ENCODE peak calls at places on chromosomes 3 and 15, in six cellular contexts. N, E, Z, H, D and F are unnamed samples.

GRCh38 chr3:1855836-1856235 is 242.8 kb upstream of the CNTN4 start:
- DNase-seq in E (no peak), D (no peak), Z (no peak), N (no peak), H (no peak), F (no peak)

GRCh38 chr3:55650011-55650410 is 162.9 kb upstream of the WNT5A start:
- DNase-seq in N (no peak), E (no peak), D (no peak), H (no peak), Z (no peak), F (no peak)

GRCh38 chr3:160127308-160127707 is 97.9 kb upstream of the C3orf80 start:
- DNase-seq in E (no peak), N (no peak), D (no peak), Z (no peak), H (no peak), F (no peak)

GRCh38 chr3:10442151-10442795 is 63.1 kb downstream of the ATP2B2 start:
- DNase-seq in E (no peak), Z (no peak), N (no peak), D (no peak), H (no peak), F (no peak)

GRCh38 chr3:24401811-24402185 is 92.9 kb downstream of the THRB start:
- DNase-seq in D (no peak), N (no peak), H (no peak), E (no peak), Z (no peak), F (no peak)

GRCh38 chr15:92231461-92231860 is 162.2 kb upstream of the ST8SIA2 start:
- DNase-seq in Z (no peak), D (no peak), E (no peak), N (no peak), H (no peak), F (no peak)

GRCh38 chr3:45679805-45680204 is 9.4 kb upstream of the SACM1L start:
- DNase-seq in Z (no peak), N (no peak), E (no peak), D (no peak), H (no peak), F (no peak)

GRCh38 chr3:186032321-186032720 is 76.6 kb downstream of the ETV5 start:
- DNase-seq in D (no peak), N (no peak), Z (no peak), H (no peak), E (no peak), F (no peak)

GRCh38 chr3:150022406-150023238 is 51.9 kb upstream of the PFN2 start:
- DNase-seq in D (no peak), E (no peak), Z (no peak), N (no peak), H (no peak), F (no peak)

GRCh38 chr15:90478981-90479481 is 50.7 kb upstream of the CRTC3 start:
- DNase-seq in N (no peak), Z (no peak), H (no peak), E (no peak), D (no peak), F (no peak)

GRCh38 chr3:138397983-138398382 is 36.4 kb upstream of the ESYT3 start:
- DNase-seq in Z (no peak), H (no peak), E (no peak), D (no peak), N (peak), F (no peak)

GRCh38 chr3:167813169-167814123 is 77.9 kb downstream of the SERPINI1 start:
- DNase-seq in H (no peak), D (no peak), N (no peak), Z (no peak), E (peak), F (no peak)

GRCh38 chr15:58190419-58190818 is 52.2 kb downstream of the AQP9 start:
- DNase-seq in D (no peak), H (no peak), N (no peak), Z (no peak), E (no peak), F (no peak)

GRCh38 chr3:133773732-133774131 is 27.5 kb downstream of the TF start:
- DNase-seq in N (no peak), E (no peak), H (no peak), D (no peak), Z (no peak), F (no peak)

GRCh38 chr3:49903451-49904424 is at the start of gene MST1R:
- DNase-seq in N (peak), Z (peak), E (no peak), H (peak), D (peak), F (peak)

GRCh38 chr15:90701880-90702630 is 15.1 kb upstream of the BLM start:
- DNase-seq in E (peak), N (no peak), D (no peak), H (peak), Z (no peak), F (no peak)

GRCh38 chr3:155701882-155702465 is 42.9 kb downstream of the PLCH1 start:
- DNase-seq in H (peak), E (no peak), N (no peak), Z (no peak), D (no peak), F (no peak)

GRCh38 chr3:149273096-149273751 is 51.6 kb upstream of the CP start:
- DNase-seq in N (peak), D (no peak), H (peak), Z (no peak), E (peak), F (no peak)

GRCh38 chr3:13145131-13145825 is 72.0 kb upstream of the IQSEC1 start:
- DNase-seq in Z (peak), N (peak), D (no peak), H (no peak), E (peak), F (no peak)

GRCh38 chr3:122612706-122613105 is 35.3 kb downstream of the PARP15 start:
- DNase-seq in N (no peak), D (no peak), Z (no peak), H (no peak), E (no peak), F (no peak)

GRCh38 chr15:51319539-51319938 is 18.9 kb downstream of the CYP19A1 start:
- DNase-seq in E (no peak), Z (no peak), D (no peak), N (peak), H (no peak), F (no peak)

GRCh38 chr15:70091649-70092461 is 5.9 kb downstream of the TLE3 start:
- DNase-seq in N (no peak), D (no peak), H (no peak), E (no peak), Z (no peak), F (no peak)

GRCh38 chr15:67783303-67783702 is 42.0 kb upstream of the SKOR1 start:
- DNase-seq in Z (no peak), H (no peak), N (no peak), D (peak), E (peak), F (no peak)
- TF ChIP-seq CTCF in Z (no peak), H (no peak), N (no peak), D (peak), E (peak), F (no peak)

DNA sequence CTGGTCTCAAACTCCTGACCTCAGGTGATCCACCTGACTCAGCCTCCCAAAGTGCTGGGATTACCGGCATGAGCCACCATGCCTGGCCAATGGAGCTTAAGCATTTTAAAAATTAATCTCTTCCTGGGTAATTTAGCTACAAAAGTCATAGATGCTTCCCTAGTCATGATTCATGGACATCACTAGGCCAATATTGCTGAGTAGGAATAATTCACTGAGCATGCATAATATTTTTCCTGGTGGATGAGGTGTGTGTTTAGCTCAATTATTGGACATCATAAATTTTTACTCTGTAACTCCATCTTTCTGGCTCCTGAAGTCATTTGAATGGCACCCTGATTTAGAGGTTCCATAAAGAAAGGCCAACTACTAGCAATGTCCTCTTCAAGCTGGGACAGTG is 512.9 kb upstream of the AGTR1 start:
- DNase-seq in D (no peak), Z (no peak), E (no peak), H (no peak), N (no peak), F (no peak)
- TF ChIP-seq CTCF in D (no peak), Z (no peak), E (no peak), H (no peak), N (no peak), F (no peak)

DNA sequence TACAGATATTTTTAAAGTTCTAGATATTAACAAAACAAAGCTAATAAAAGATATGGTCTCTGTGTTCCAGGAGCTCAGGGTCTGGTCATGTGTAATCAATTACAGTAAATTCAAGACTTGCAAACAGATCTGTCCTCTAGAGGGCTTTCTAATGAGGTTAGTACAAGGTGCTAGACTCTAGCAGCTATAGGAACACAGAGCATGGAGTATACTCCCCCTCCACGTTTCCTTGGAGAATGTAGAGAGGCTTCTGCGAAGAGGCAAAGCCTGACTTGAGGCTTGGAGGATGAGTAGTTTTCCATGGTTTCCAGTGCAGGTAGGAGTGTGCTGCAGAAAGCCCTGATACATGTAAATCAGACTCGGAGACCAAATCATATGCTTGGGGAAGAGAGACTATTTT is 32.7 kb upstream of the DLG1 start:
- DNase-seq in E (no peak), H (peak), N (peak), Z (no peak), D (no peak), F (no peak)
- TF ChIP-seq CTCF in E (peak), H (peak), N (no peak), Z (no peak), D (no peak), F (no peak)

DNA sequence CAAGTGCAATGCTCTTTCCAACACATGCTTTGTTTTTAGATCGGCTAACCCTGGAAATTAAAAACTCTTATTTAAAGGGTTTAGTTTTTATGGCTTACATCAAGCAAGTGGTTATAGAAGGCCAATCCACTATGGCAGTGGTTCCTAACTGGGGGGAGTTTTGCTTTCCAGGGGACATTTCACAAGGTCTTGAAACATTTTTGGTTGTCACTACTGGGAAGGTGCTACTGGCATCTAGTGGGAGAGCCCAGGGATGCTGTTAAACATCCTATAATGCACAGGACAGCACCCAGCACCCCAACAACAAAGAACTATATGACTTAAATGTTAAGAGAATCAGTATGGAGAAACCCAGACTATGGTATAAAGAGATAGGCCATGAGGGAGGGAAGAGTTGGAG is 439.0 kb downstream of the NTRK3 start:
- DNase-seq in N (no peak), H (peak), D (no peak), Z (no peak), E (no peak), F (no peak)
- TF ChIP-seq CTCF in N (no peak), H (peak), D (no peak), Z (no peak), E (peak), F (no peak)

DNA sequence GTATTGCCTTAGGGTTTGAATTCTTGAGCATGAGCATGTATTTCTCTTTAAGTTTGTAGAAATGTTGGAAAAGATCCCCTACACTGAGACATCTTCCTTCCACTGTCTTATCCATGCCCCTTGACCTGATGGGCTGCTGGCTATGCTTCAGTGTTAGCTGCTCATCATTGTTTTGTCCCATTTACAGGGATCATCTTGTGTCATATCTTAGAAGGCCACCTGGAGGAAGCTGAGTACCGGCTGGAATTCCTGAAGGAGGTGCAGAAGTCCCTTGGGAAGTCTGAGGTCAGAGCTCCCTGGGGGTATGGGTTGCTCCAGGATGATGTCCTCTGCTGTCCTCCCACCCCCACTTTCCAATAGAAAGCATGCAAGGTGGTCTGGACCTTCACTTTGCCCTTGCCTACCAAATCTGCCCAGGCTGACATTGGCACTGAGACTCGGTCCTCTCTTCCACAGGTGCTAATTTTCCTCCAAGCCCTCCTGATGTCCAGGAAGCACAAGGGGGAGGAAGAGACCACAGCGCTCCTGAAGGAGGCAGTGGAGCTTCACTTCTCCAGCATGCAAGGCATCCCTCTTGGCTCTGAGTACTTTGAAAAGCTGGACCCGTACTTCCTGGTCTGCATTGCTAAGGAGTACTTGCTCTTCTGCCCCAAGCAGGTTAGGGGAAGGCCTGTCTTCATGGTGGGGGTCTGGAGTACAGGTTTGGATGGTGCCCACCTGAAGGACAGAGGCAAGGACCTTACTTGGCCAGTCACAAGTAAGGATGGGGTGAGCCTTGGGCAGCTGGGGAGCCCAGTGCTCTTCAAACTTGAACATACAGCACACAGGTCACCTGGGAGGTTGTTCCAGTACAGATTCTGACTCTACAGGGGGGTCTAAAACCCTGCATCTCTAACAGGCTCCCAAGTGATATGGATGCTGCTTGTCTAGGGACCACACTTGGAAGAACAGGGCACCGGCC is 17.7 kb downstream of the TTC21A start:
- DNase-seq in N (no peak), Z (peak), H (peak), E (peak), D (no peak), F (no peak)
- TF ChIP-seq CTCF in N (peak), Z (no peak), H (peak), E (peak), D (no peak), F (no peak)